ENCODE peak calls at places on chromosomes 12 and 14, in nine cellular contexts. U, O, H, B, A, L, X, F and V are unnamed samples.

GRCh38 chr12:94922561-94922960 is 80.9 kb downstream of the NDUFA12 start:
- DNase-seq in U (no peak), O (no peak), H (no peak), B (no peak), A (no peak), L (no peak), X (no peak), F (no peak), V (no peak)

GRCh38 chr12:63826002-63826585 is 18.4 kb upstream of the SRGAP1 start:
- DNase-seq in U (no peak), O (no peak), H (peak; percentile 82), B (peak; percentile 66), A (no peak), L (no peak), X (no peak), F (no peak), V (no peak)

GRCh38 chr14:28308727-28309126 is 457.9 kb upstream of the FOXG1 start:
- DNase-seq in U (no peak), O (no peak), H (no peak), B (no peak), A (no peak), L (no peak), X (no peak), F (no peak), V (no peak)

GRCh38 chr14:67892466-67893120 is 73.0 kb downstream of the RAD51B start:
- DNase-seq in U (no peak), O (no peak), H (no peak), B (no peak), A (no peak), L (no peak), X (no peak), F (no peak), V (no peak)

GRCh38 chr14:102029956-102030355 is 56.9 kb downstream of the HSP90AA1 start:
- DNase-seq in U (no peak), O (no peak), H (peak; percentile 90), B (no peak), A (no peak), L (no peak), X (no peak), F (no peak), V (no peak)

GRCh38 chr14:101539929-101540328 is 21.4 kb upstream of the DIO3 start:
- DNase-seq in U (no peak), O (no peak), H (no peak), B (no peak), A (no peak), L (no peak), X (no peak), F (no peak), V (no peak)

GRCh38 chr14:96090441-96091148 is 51.4 kb downstream of the C14orf132 start:
- DNase-seq in U (no peak), O (peak; percentile 43), H (peak; percentile 65), B (no peak), A (peak; percentile 50), L (peak; percentile 61), X (peak; percentile 72), F (no peak), V (no peak)

GRCh38 chr12:47602330-47602729 is 103.5 kb downstream of the RPAP3 start:
- DNase-seq in U (no peak), O (no peak), H (peak; percentile 52), B (no peak), A (no peak), L (no peak), X (no peak), F (no peak), V (no peak)

GRCh38 chr14:24366375-24366663 is 1.7 kb upstream of the NFATC4 start:
- DNase-seq in U (no peak), O (no peak), H (no peak), B (no peak), A (no peak), L (no peak), X (no peak), F (no peak), V (no peak)

GRCh38 chr14:24368215-24368561 is 204 bp downstream of the NFATC4 start:
- DNase-seq in U (no peak), O (no peak), H (no peak), B (no peak), A (no peak), L (peak; percentile 45), X (no peak), F (no peak), V (no peak)

GRCh38 chr14:24367506-24368214 is at the start of gene NFATC4:
- DNase-seq in U (peak; percentile 78), O (no peak), H (peak; percentile 96), B (peak; percentile 81), A (peak; percentile 87), L (peak; percentile 87), X (no peak), F (peak; percentile 66), V (peak; percentile 94)

GRCh38 chr14:24365600-24366374 is 2.2 kb upstream of the NFATC4 start:
- DNase-seq in U (peak; percentile 88), O (peak; percentile 83), H (peak; percentile 88), B (peak; percentile 85), A (peak; percentile 90), L (peak; percentile 81), X (peak; percentile 92), F (peak; percentile 33), V (peak; percentile 96)

DNA sequence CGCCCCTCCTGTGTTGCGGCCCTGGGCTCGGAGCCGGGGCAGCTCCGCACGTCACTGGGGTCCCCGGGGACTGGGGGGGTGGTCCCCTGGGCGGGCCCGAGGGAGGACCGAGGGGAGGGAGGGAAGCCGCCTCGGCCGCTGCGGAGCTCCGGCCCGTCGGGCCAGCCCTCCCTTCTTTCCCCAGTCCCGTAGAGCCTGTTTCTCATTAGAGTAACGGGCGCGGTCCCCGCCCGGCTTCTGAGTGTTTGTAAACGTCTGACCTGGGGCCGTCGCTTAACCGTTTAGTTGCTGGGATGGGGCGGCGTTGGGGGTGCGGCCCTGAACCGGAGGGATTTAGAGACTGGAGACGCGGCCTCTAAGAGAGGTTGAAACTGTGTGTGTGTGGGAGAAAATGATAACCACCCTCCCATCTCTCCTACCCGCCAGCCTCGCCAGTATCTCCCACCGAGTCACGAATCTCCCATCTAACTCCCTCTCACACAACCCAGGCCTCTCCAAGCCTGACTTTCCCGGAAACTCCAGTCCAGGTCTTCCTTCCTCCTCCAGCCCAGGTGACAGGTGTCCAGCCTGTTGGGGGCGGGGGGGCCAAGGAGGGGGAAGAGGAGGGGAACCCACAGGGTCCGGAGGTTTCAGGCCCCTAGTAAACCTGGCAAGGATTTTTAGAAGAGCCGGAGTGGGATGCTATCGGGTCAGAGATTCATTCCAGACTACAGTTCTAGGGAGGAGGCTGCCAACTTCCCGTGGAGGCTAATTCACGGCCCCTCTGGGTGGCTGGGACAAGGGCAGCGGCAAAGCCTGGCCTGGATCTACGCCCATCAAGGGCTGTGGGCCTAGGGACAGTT is 1.1 kb upstream of the NFATC4 start:
- DNase-seq in U (peak; percentile 87), O (peak; percentile 58), H (peak; percentile 89), B (peak; percentile 97), A (peak; percentile 97), L (peak; percentile 90), X (peak; percentile 93), F (peak; percentile 54), V (peak; percentile 96)
- TF ChIP-seq POLR2A in U (no peak), O (no peak), H (no peak), B (no peak), A (peak; percentile 79), L (no peak), X (no peak), F (no peak), V (peak; percentile 22)

DNA sequence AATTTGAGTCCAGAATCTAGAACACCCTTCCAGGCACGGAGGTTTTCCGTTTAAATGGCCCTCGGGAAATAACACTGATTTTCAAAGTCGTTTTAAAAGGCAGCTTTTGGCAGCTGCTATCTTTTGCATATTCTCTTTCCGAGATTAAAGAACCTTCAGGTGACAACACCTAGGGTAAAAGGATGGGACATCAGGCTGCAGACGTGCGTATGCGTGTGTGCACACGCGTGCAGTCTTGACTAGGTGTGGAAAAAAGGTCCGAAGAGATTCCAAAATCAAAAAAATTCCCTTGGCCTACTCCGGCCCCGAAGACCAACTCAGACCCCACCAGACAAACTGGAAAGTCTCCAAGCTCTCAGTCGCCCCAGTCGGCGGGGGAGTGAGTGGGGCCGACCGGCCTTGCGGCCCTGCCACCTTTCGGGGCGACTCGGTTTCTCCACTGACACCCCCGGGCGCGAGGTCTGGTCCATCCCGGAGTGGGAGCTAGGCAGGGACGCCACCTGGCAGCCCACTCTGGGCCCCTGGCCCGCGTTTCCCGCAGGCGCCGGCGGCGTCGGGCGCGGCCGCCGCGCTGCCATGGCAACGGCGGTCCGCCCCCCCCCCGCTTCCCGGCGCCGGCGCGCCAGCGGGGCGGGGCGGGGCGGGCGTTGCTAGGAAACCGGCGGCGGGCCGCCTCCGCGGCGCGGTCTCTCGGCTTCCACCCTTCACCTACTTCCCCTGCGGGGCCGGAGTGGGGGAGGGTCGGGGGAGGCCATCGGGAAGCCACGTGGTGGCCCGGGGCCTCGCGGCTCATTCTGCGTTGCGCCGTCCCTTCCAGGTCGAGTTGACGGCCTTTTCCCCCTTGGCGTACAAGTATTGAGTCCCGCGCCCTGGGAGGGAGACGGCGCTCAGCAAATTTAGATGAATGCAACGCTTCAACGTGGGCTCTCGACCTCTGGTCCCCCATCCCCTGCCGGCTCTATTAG is 253.2 kb downstream of the EFCAB11 start:
- DNase-seq in U (peak; percentile 75), O (peak; percentile 91), H (peak; percentile 62), B (peak; percentile 2), A (peak; percentile 89), L (peak; percentile 90), X (peak; percentile 98), F (peak; percentile 93), V (peak; percentile 92)
- TF ChIP-seq POLR2A in U (no peak), O (no peak), H (no peak), B (no peak), A (no peak), L (no peak), X (no peak), F (no peak), V (no peak)

GRCh38 chr12:38907171-38907923 is 2.0 kb upstream of the CPNE8 start:
- DNase-seq in U (no peak), O (no peak), H (no peak), B (no peak), A (no peak), L (no peak), X (no peak), F (no peak), V (no peak)

GRCh38 chr12:38903596-38903995 is 1.8 kb downstream of the CPNE8 start:
- DNase-seq in U (no peak), O (no peak), H (no peak), B (no peak), A (no peak), L (no peak), X (no peak), F (no peak), V (no peak)

GRCh38 chr12:38905480-38906351 is at the start of gene CPNE8:
- DNase-seq in U (peak; percentile 81), O (peak; percentile 92), H (no peak), B (peak; percentile 48), A (peak; percentile 83), L (peak; percentile 87), X (peak; percentile 92), F (peak; percentile 62), V (peak; percentile 97)

GRCh38 chr12:38904932-38905479 is 385 bp downstream of the CPNE8 start:
- DNase-seq in U (peak; percentile 90), O (peak; percentile 95), H (no peak), B (peak; percentile 88), A (peak; percentile 69), L (peak; percentile 79), X (peak; percentile 93), F (peak; percentile 22), V (peak; percentile 95)

GRCh38 chr12:38906482-38907170 is 1.2 kb upstream of the CPNE8 start:
- DNase-seq in U (peak; percentile 82), O (peak; percentile 94), H (no peak), B (peak; percentile 74), A (peak; percentile 89), L (peak; percentile 90), X (peak; percentile 94), F (peak; percentile 54), V (peak; percentile 94)
- TF ChIP-seq POLR2A in U (no peak), O (peak; percentile 67), H (no peak), B (no peak), A (peak; percentile 65), L (peak; percentile 18), X (no peak), F (no peak), V (no peak)

GRCh38 chr12:8911606-8912268 is 2.6 kb upstream of the PHC1 start:
- DNase-seq in U (no peak), O (no peak), H (no peak), B (no peak), A (no peak), L (no peak), X (no peak), F (no peak), V (no peak)
- TF ChIP-seq POLR2A in U (no peak), O (no peak), H (no peak), B (no peak), A (no peak), L (no peak), X (no peak), F (no peak), V (no peak)